ENCODE peak calls at places on chromosomes 3 and 15, in four cellular contexts. S is stimulated activated naive B cell treated with anti-CD40 and anti-IgM and Interleukin-4, amounts not matched to agents 10 μg/mL and 1 μg/mL and 100 μg/mL, for 72 hours; U is activated T-cell treated with anti-CD3 and anti-CD28 coated beads for 1 hour; X is HT1080. T is an unnamed sample.

GRCh38 chr3:80285370-80285769 is 517.6 kb upstream of the ROBO1 start:
- DNase-seq in U (no peak), S (no peak), X (no peak), T (no peak)

GRCh38 chr15:82643992-82644391 is 3.2 kb downstream of the CPEB1 start:
- DNase-seq in S (no peak), U (no peak), X (no peak), T (no peak)

GRCh38 chr15:62248277-62248974 is 83.3 kb upstream of the C2CD4B start:
- DNase-seq in X (no peak), S (no peak), U (no peak), T (no peak)

GRCh38 chr15:82699726-82700125 is 9.9 kb downstream of the AP3B2 start:
- DNase-seq in U (no peak), X (no peak), S (no peak), T (no peak)

GRCh38 chr3:143832433-143832832 is 15.8 kb downstream of the SLC9A9 start:
- DNase-seq in U (no peak), S (no peak), X (peak), T (no peak)

GRCh38 chr15:92819312-92820232 is 80.6 kb upstream of the CHD2 start:
- DNase-seq in S (no peak), X (no peak), U (no peak), T (no peak)

GRCh38 chr3:79414035-79414434 is 353.8 kb downstream of the ROBO1 start:
- DNase-seq in S (no peak), U (no peak), X (no peak), T (no peak)

GRCh38 chr3:23913873-23914743 is 2.7 kb downstream of the NKIRAS1 start:
- DNase-seq in X (no peak), S (no peak), U (no peak), T (no peak)

T was measured in CMK.